ENCODE peak calls at places on chromosomes 2 and 18, in six cellular contexts. T, E, B, K, O and X are unnamed samples.

GRCh38 chr2:60297296-60298010 is 256.0 kb downstream of the BCL11A start:
- DNase-seq in T (no peak), E (peak), B (peak), K (no peak), O (no peak), X (no peak)

GRCh38 chr2:191105082-191105481 is 45.7 kb downstream of the STAT4 start:
- DNase-seq in T (no peak), E (no peak), B (no peak), K (no peak), O (no peak), X (no peak)

GRCh38 chr2:16420421-16420820 is 245.2 kb downstream of the CYRIA start:
- DNase-seq in T (no peak), E (no peak), B (no peak), K (no peak), O (no peak), X (no peak)

GRCh38 chr18:46341989-46342525 is 237.9 kb downstream of the HAUS1 start:
- DNase-seq in T (no peak), E (no peak), B (no peak), K (no peak), O (no peak), X (no peak)

GRCh38 chr2:186440506-186440905 is 45.6 kb upstream of the ZC3H15 start:
- DNase-seq in T (no peak), E (peak), B (no peak), K (no peak), O (no peak), X (no peak)

GRCh38 chr2:227219312-227220105 is 55.1 kb downstream of the COL4A3 start:
- DNase-seq in T (no peak), E (no peak), B (no peak), K (no peak), O (no peak), X (no peak)

GRCh38 chr2:182666674-182667320 is 49.3 kb upstream of the DNAJC10 start:
- DNase-seq in T (no peak), E (peak), B (no peak), K (no peak), O (peak), X (peak)

GRCh38 chr2:238912916-238913875 is 65.3 kb downstream of the TWIST2 start:
- DNase-seq in T (no peak), E (no peak), B (no peak), K (no peak), O (no peak), X (no peak)

GRCh38 chr2:61707984-61708852 is 145.6 kb downstream of the FAM161A start:
- DNase-seq in T (peak), E (peak), B (no peak), K (peak), O (peak), X (peak)

GRCh38 chr18:24188120-24188519 is 49.3 kb downstream of the CABYR start:
- DNase-seq in T (no peak), E (no peak), B (no peak), K (no peak), O (no peak), X (no peak)

GRCh38 chr2:239249781-239250180 is 151.0 kb downstream of the HDAC4 start:
- DNase-seq in T (no peak), E (no peak), B (no peak), K (no peak), O (no peak), X (no peak)

GRCh38 chr2:143451622-143452021 is 322.4 kb downstream of the ARHGAP15 start:
- DNase-seq in T (no peak), E (peak), B (no peak), K (no peak), O (no peak), X (no peak)

GRCh38 chr18:60191926-60192325 is 180.6 kb downstream of the MC4R start:
- DNase-seq in T (no peak), E (no peak), B (no peak), K (no peak), O (no peak), X (no peak)

GRCh38 chr2:239239607-239240479 is 161.0 kb downstream of the HDAC4 start:
- DNase-seq in T (no peak), E (no peak), B (no peak), K (no peak), O (no peak), X (no peak)

GRCh38 chr2:96532641-96533291 is 3.8 kb upstream of the ARID5A start:
- DNase-seq in T (no peak), E (no peak), B (no peak), K (no peak), O (no peak), X (no peak)

GRCh38 chr2:96534701-96535181 is 1.8 kb upstream of the ARID5A start:
- DNase-seq in T (no peak), E (no peak), B (no peak), K (no peak), O (no peak), X (no peak)

GRCh38 chr2:96534131-96534530 is 2.4 kb upstream of the ARID5A start:
- DNase-seq in T (no peak), E (no peak), B (no peak), K (no peak), O (no peak), X (no peak)

GRCh38 chr2:96531872-96532505 is 4.6 kb upstream of the ARID5A start:
- DNase-seq in T (no peak), E (peak), B (no peak), K (peak), O (no peak), X (peak)

GRCh38 chr2:96533292-96534073 is 3.1 kb upstream of the ARID5A start:
- DNase-seq in T (no peak), E (no peak), B (no peak), K (no peak), O (no peak), X (no peak)
- TF ChIP-seq POLR2AphosphoS5 in T (no peak), E (no peak), B (no peak), K (no peak), O (no peak), X (no peak)

DNA sequence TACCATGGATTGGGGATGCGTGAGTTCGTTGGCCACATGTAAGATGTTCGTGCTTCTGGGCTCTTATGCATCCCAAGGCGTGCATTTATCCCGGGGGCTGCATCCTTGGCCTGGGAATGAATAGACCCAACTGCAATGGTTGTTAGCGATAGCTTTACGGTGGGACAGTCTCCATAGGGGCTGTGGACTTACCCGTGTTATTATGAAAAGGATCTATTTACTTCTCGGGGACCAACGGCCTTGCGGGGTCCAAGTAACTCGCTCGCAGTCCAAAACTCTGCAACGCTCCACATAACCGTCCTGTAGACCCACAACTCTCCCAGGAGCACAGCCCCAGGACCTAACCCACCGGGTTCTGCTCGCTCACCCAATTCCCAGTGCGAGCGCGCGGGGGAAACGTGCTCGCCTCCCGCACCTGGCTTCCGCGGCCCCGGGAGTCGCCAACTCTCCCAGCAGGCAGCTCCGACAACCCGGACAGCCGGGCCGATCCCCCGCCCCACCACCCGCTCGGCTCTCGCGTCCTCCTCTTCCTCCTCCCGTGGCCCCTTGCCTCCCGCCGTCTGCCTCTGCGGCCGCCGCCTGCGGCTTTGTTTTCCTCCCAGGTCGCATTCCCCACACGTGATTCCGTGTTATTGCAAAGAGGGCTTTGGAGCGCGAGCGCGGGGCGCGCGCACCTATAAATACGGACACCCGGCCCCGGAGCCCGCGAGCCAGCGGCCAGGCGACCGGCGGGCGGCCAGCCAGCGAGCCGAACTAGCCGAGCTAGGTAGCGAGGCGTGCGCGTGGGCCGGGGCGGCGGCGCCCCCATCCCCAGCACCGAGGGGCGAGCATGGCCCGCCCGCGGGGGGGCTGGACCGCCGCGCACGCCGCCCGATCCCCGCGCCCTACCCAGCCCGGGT is at the start of gene CABLES1:
- DNase-seq in T (peak), E (no peak), B (no peak), K (no peak), O (peak), X (peak)
- TF ChIP-seq POLR2A in T (no peak), E (no peak), B (no peak), K (peak), O (peak), X (no peak)

DNA sequence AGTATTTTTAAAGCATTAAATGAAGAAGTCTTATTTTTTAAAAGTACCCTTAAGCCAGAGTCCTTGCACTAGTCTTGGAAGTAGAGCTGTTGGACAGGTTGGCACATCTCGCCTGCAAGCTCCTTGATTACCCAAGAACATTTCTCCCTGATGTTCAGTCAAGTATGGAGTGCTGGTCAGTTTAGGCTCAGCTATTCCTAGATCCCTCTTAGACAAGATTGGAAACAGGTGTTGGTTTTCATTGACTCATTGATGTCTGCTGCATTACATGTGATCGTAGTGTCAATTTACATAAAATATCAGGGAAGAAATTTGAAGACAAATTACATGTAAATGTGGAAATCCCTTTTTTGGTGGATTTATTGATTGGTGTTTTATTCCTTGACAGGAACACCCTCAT is 170.4 kb downstream of the ZNF407 start:
- DNase-seq in T (no peak), E (no peak), B (no peak), K (no peak), O (no peak), X (no peak)
- TF ChIP-seq TAF1 in T (no peak), E (no peak), B (no peak), K (no peak), O (no peak), X (no peak)

GRCh38 chr2:158060160-158060861 is 41.4 kb upstream of the UPP2 start:
- DNase-seq in T (no peak), E (no peak), B (no peak), K (no peak), O (no peak), X (no peak)
- TF ChIP-seq POLR2AphosphoS5 in T (no peak), E (no peak), B (no peak), K (no peak), O (no peak), X (no peak)

DNA sequence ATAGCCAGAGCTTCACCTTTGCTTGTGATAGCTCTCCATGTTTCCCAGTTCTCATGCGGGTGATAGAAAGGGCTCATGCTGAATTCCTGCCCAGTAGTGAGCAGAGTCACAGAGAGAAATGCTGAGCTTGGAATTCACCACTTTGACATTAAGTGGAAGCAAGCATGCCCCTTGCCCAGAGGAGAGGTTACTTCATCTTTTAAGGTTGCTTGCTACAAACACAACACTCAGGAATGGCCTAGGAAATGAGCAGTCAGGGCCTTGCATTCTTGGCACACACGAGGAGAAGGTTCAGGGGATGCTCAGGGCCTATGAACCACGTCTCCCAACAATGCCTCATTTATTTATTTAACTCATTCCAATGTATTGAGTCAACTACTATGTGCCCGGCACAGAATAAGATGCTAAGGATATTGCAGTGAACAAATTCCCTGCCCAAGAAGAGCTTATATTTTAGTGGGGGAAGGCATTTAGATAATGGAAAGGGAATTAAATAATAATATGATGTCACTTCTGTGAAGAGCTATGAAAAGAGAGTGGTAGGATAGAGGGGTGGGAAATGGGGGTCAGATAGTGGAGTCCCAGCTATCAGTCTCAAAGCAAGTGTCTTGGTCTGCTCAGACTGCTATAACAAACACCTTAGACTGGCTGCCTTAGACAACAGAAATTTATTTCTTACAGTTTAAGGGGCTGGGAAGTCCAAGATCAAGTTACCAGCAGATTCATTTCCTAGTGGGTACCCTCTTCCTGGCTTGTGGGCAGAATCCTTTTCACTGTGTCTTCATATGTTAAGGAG is 42.1 kb downstream of the DDX18 start:
- DNase-seq in T (no peak), E (no peak), B (no peak), K (no peak), O (peak), X (no peak)
- TF ChIP-seq POLR2A in T (no peak), E (no peak), B (no peak), K (no peak), O (no peak), X (no peak)

DNA sequence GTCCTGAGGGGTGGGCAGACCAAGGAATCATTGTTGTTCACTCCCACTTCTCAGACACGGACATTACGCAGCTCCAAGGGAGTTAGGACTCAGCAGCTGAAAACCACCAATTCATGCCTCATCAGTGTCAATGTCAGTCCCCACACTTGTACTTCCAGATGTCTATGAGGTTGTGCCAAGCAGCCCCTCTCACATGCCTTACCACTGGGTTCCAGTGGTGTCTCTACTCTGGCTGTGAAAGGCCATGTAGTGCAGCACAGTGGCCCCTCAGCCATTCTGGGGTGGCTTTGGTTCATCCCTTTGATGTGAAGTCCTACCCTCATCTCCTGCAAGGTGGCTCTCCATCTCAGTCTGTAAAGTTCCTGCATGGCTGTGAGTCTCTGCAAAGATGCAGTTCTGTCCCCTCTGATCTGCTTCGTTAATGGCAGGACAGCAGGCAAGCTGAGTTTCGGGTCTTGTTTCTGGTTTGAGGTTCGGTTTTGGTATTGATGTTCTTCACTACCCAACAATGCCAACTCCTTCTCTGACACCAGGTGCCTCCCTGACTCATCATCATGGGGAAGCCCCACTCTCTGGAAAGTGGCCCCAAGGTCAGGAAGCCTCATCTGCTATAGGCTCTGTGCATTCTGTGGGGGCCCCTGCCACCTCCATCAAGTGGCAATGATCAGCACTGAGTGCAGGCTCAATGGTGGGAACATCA is 14.0 kb upstream of the COL6A3 start:
- DNase-seq in T (no peak), E (no peak), B (no peak), K (peak), O (no peak), X (no peak)
- TF ChIP-seq TAF1 in T (no peak), E (no peak), B (no peak), K (no peak), O (no peak), X (no peak)

GRCh38 chr2:151409601-151410484 is at the start of gene RIF1:
- DNase-seq in T (peak), E (peak), B (peak), K (peak), O (peak), X (peak)
- TF ChIP-seq POLR2AphosphoS5 in T (peak), E (peak), B (peak), K (peak), O (peak), X (peak)

GRCh38 chr2:231914077-231914690 is 12.0 kb downstream of the NPPC start:
- DNase-seq in T (no peak), E (no peak), B (no peak), K (no peak), O (no peak), X (no peak)

GRCh38 chr2:231910771-231911170 is 15.4 kb downstream of the NPPC start:
- DNase-seq in T (no peak), E (no peak), B (no peak), K (no peak), O (no peak), X (no peak)

GRCh38 chr2:231908584-231908983 is 17.6 kb downstream of the NPPC start:
- DNase-seq in T (no peak), E (no peak), B (no peak), K (no peak), O (no peak), X (no peak)

GRCh38 chr2:231909631-231910030 is 16.6 kb downstream of the NPPC start:
- DNase-seq in T (no peak), E (no peak), B (no peak), K (no peak), O (no peak), X (no peak)

GRCh38 chr2:231911381-231911780 is 14.8 kb downstream of the NPPC start:
- DNase-seq in T (no peak), E (no peak), B (no peak), K (no peak), O (no peak), X (no peak)
- TF ChIP-seq POLR2A in T (no peak), E (no peak), B (no peak), K (no peak), O (no peak), X (no peak)